ENCODE peak calls at places on chromosomes 16 and 17, in seven cellular contexts. One of them, this sample, is unnamed.

GRCh38 chr16:85752511-85753420 is 1.9 kb upstream of the C16orf74 start:
- DNase-seq in foreskin fibroblast: peak; percentile 15
- DNase-seq in transverse colon: peak; percentile 46
- DNase-seq in H7: peak; percentile 86
- DNase-seq in IMR-90: peak; percentile 62
- DNase-seq in lung: no peak
- DNase-seq in endodermal cell: peak; percentile 88
- DNase-seq in this sample: no peak

GRCh38 chr17:78416791-78417530 is 38.5 kb downstream of the PGS1 start:
- DNase-seq in foreskin fibroblast: no peak
- DNase-seq in transverse colon: peak; percentile 42
- DNase-seq in H7: no peak
- DNase-seq in IMR-90: no peak
- DNase-seq in lung: peak; percentile 61
- DNase-seq in endodermal cell: no peak
- DNase-seq in this sample: peak; percentile 19

GRCh38 chr17:41417576-41418015 is 6.8 kb downstream of the KRT37 start:
- DNase-seq in foreskin fibroblast: no peak
- DNase-seq in transverse colon: no peak
- DNase-seq in H7: peak; percentile 85
- DNase-seq in IMR-90: peak; percentile 43
- DNase-seq in lung: no peak
- DNase-seq in endodermal cell: peak; percentile 90
- DNase-seq in this sample: no peak

GRCh38 chr17:38701504-38702165 is 3.4 kb upstream of the MLLT6 start:
- DNase-seq in foreskin fibroblast: peak; percentile 38
- DNase-seq in transverse colon: peak; percentile 59
- DNase-seq in H7: peak; percentile 34
- DNase-seq in IMR-90: peak; percentile 71
- DNase-seq in lung: no peak
- DNase-seq in endodermal cell: no peak
- DNase-seq in this sample: peak; percentile 32

GRCh38 chr17:7893226-7893880 is 4.8 kb downstream of the CHD3 start:
- DNase-seq in foreskin fibroblast: no peak
- DNase-seq in transverse colon: no peak
- DNase-seq in H7: peak; percentile 6
- DNase-seq in IMR-90: no peak
- DNase-seq in lung: no peak
- DNase-seq in endodermal cell: peak; percentile 13
- DNase-seq in this sample: no peak

GRCh38 chr17:64177346-64178010 is 47.5 kb upstream of the ERN1 start:
- DNase-seq in foreskin fibroblast: no peak
- DNase-seq in transverse colon: no peak
- DNase-seq in H7: no peak
- DNase-seq in IMR-90: no peak
- DNase-seq in lung: no peak
- DNase-seq in endodermal cell: no peak
- DNase-seq in this sample: no peak

GRCh38 chr17:13594310-13594709 is 7.4 kb downstream of the HS3ST3A1 start:
- DNase-seq in foreskin fibroblast: no peak
- DNase-seq in transverse colon: no peak
- DNase-seq in H7: no peak
- DNase-seq in IMR-90: no peak
- DNase-seq in lung: no peak
- DNase-seq in endodermal cell: no peak
- DNase-seq in this sample: no peak

GRCh38 chr16:80231888-80232287 is 308.9 kb upstream of the DYNLRB2 start:
- DNase-seq in foreskin fibroblast: peak; percentile 93
- DNase-seq in transverse colon: no peak
- DNase-seq in H7: no peak
- DNase-seq in IMR-90: peak; percentile 94
- DNase-seq in lung: no peak
- DNase-seq in endodermal cell: no peak
- DNase-seq in this sample: peak; percentile 90

GRCh38 chr17:57480438-57481196 is 224.3 kb downstream of the MSI2 start:
- DNase-seq in foreskin fibroblast: peak; percentile 39
- DNase-seq in transverse colon: no peak
- DNase-seq in H7: no peak
- DNase-seq in IMR-90: peak; percentile 72
- DNase-seq in lung: no peak
- DNase-seq in endodermal cell: no peak
- DNase-seq in this sample: peak; percentile 73

GRCh38 chr17:28550858-28551257 is 1.6 kb downstream of the UNC119 start:
- DNase-seq in foreskin fibroblast: no peak
- DNase-seq in transverse colon: no peak
- DNase-seq in H7: no peak
- DNase-seq in IMR-90: no peak
- DNase-seq in lung: no peak
- DNase-seq in endodermal cell: no peak
- DNase-seq in this sample: no peak

GRCh38 chr17:46136820-46137219 is 56.4 kb downstream of the KANSL1 start:
- DNase-seq in foreskin fibroblast: no peak
- DNase-seq in transverse colon: no peak
- DNase-seq in H7: no peak
- DNase-seq in IMR-90: no peak
- DNase-seq in lung: no peak
- DNase-seq in endodermal cell: no peak
- DNase-seq in this sample: no peak

GRCh38 chr16:80144191-80144590 is 396.6 kb upstream of the DYNLRB2 start:
- DNase-seq in foreskin fibroblast: no peak
- DNase-seq in transverse colon: no peak
- DNase-seq in H7: no peak
- DNase-seq in IMR-90: peak; percentile 79
- DNase-seq in lung: no peak
- DNase-seq in endodermal cell: no peak
- DNase-seq in this sample: peak; percentile 44

GRCh38 chr16:85673529-85674417 is 15.0 kb downstream of the GINS2 start:
- DNase-seq in foreskin fibroblast: peak; percentile 85
- DNase-seq in transverse colon: no peak
- DNase-seq in H7: peak; percentile 31
- DNase-seq in IMR-90: peak; percentile 75
- DNase-seq in lung: peak; percentile 68
- DNase-seq in endodermal cell: no peak
- DNase-seq in this sample: peak; percentile 22

GRCh38 chr17:59428896-59429460 is 97.5 kb downstream of the YPEL2 start:
- DNase-seq in foreskin fibroblast: no peak
- DNase-seq in transverse colon: no peak
- DNase-seq in H7: no peak
- DNase-seq in IMR-90: no peak
- DNase-seq in lung: no peak
- DNase-seq in endodermal cell: no peak
- DNase-seq in this sample: no peak

GRCh38 chr16:85190572-85190971 is 78.3 kb upstream of the CIBAR2 start:
- DNase-seq in foreskin fibroblast: no peak
- DNase-seq in transverse colon: no peak
- DNase-seq in H7: peak; percentile 84
- DNase-seq in IMR-90: no peak
- DNase-seq in lung: no peak
- DNase-seq in endodermal cell: no peak
- DNase-seq in this sample: no peak

GRCh38 chr17:51120357-51120738 is 320 bp downstream of the SPAG9 start:
- DNase-seq in foreskin fibroblast: no peak
- DNase-seq in transverse colon: peak; percentile 60
- DNase-seq in H7: peak; percentile 73
- DNase-seq in IMR-90: peak; percentile 14
- DNase-seq in lung: no peak
- DNase-seq in endodermal cell: no peak
- DNase-seq in this sample: peak; percentile 38

GRCh38 chr16:68444058-68444657 is 4.2 kb downstream of the SMPD3 start:
- DNase-seq in foreskin fibroblast: peak; percentile 9
- DNase-seq in transverse colon: peak; percentile 49
- DNase-seq in H7: peak; percentile 79
- DNase-seq in IMR-90: peak; percentile 21
- DNase-seq in lung: no peak
- DNase-seq in endodermal cell: peak; percentile 94
- DNase-seq in this sample: peak; percentile 43

GRCh38 chr17:9402590-9403199 is 172.9 kb downstream of the STX8 start:
- DNase-seq in foreskin fibroblast: no peak
- DNase-seq in transverse colon: peak; percentile 25
- DNase-seq in H7: peak; percentile 57
- DNase-seq in IMR-90: peak; percentile 23
- DNase-seq in lung: no peak
- DNase-seq in endodermal cell: peak; percentile 90
- DNase-seq in this sample: no peak

GRCh38 chr17:37697331-37697730 is 47.5 kb downstream of the HNF1B start:
- DNase-seq in foreskin fibroblast: no peak
- DNase-seq in transverse colon: no peak
- DNase-seq in H7: no peak
- DNase-seq in IMR-90: no peak
- DNase-seq in lung: no peak
- DNase-seq in endodermal cell: no peak
- DNase-seq in this sample: no peak

GRCh38 chr16:84138824-84139627 is 6.0 kb downstream of the HSDL1 start:
- DNase-seq in foreskin fibroblast: peak; percentile 30
- DNase-seq in transverse colon: no peak
- DNase-seq in H7: peak; percentile 67
- DNase-seq in IMR-90: peak; percentile 52
- DNase-seq in lung: peak; percentile 74
- DNase-seq in endodermal cell: no peak
- DNase-seq in this sample: peak; percentile 58

GRCh38 chr17:48555183-48555615 is 10.3 kb upstream of the HOXB2 start:
- DNase-seq in foreskin fibroblast: peak; percentile 44
- DNase-seq in transverse colon: no peak
- DNase-seq in H7: peak; percentile 72
- DNase-seq in IMR-90: peak; percentile 99
- DNase-seq in lung: no peak
- DNase-seq in endodermal cell: peak; percentile 69
- DNase-seq in this sample: peak; percentile 92

GRCh38 chr17:69012895-69013805 is 47.6 kb downstream of the ABCA9 start:
- DNase-seq in foreskin fibroblast: peak; percentile 64
- DNase-seq in transverse colon: no peak
- DNase-seq in H7: no peak
- DNase-seq in IMR-90: peak; percentile 61
- DNase-seq in lung: no peak
- DNase-seq in endodermal cell: no peak
- DNase-seq in this sample: peak; percentile 75

GRCh38 chr16:81327483-81328196 is 12.9 kb downstream of the GAN start:
- DNase-seq in foreskin fibroblast: no peak
- DNase-seq in transverse colon: no peak
- DNase-seq in H7: no peak
- DNase-seq in IMR-90: no peak
- DNase-seq in lung: no peak
- DNase-seq in endodermal cell: no peak
- DNase-seq in this sample: no peak

GRCh38 chr16:81324808-81325207 is 10.0 kb downstream of the GAN start:
- DNase-seq in foreskin fibroblast: no peak
- DNase-seq in transverse colon: no peak
- DNase-seq in H7: no peak
- DNase-seq in IMR-90: no peak
- DNase-seq in lung: no peak
- DNase-seq in endodermal cell: no peak
- DNase-seq in this sample: no peak

GRCh38 chr16:81329947-81330346 is 15.2 kb downstream of the GAN start:
- DNase-seq in foreskin fibroblast: no peak
- DNase-seq in transverse colon: no peak
- DNase-seq in H7: no peak
- DNase-seq in IMR-90: no peak
- DNase-seq in lung: no peak
- DNase-seq in endodermal cell: no peak
- DNase-seq in this sample: no peak

GRCh38 chr16:81321537-81321936 is 6.8 kb downstream of the GAN start:
- DNase-seq in foreskin fibroblast: no peak
- DNase-seq in transverse colon: no peak
- DNase-seq in H7: no peak
- DNase-seq in IMR-90: no peak
- DNase-seq in lung: no peak
- DNase-seq in endodermal cell: no peak
- DNase-seq in this sample: no peak

GRCh38 chr16:81326971-81327370 is 12.2 kb downstream of the GAN start:
- DNase-seq in foreskin fibroblast: no peak
- DNase-seq in transverse colon: no peak
- DNase-seq in H7: no peak
- DNase-seq in IMR-90: no peak
- DNase-seq in lung: no peak
- DNase-seq in endodermal cell: no peak
- DNase-seq in this sample: no peak
- H3K4me3 ChIP-seq in foreskin fibroblast: no peak overlapping the region
- H3K4me3 ChIP-seq in transverse colon: no peak overlapping the region
- H3K4me3 ChIP-seq in H7: no peak overlapping the region
- H3K4me3 ChIP-seq in IMR-90: no peak overlapping the region
- H3K4me3 ChIP-seq in lung: no peak overlapping the region
- H3K4me3 ChIP-seq in endodermal cell: no peak overlapping the region
- H3K4me3 ChIP-seq in this sample: no peak overlapping the region

GRCh38 chr17:4229627-4230026 is 34.2 kb downstream of the ANKFY1 start:
- DNase-seq in foreskin fibroblast: peak; percentile 67
- DNase-seq in transverse colon: peak; percentile 33
- DNase-seq in H7: no peak
- DNase-seq in IMR-90: peak; percentile 65
- DNase-seq in lung: no peak
- DNase-seq in endodermal cell: no peak
- DNase-seq in this sample: peak; percentile 61
- H3K4me3 ChIP-seq in foreskin fibroblast: no peak overlapping the region
- H3K4me3 ChIP-seq in transverse colon: no peak overlapping the region
- H3K4me3 ChIP-seq in H7: no peak overlapping the region
- H3K4me3 ChIP-seq in IMR-90: no peak overlapping the region
- H3K4me3 ChIP-seq in lung: no peak overlapping the region
- H3K4me3 ChIP-seq in endodermal cell: no peak overlapping the region
- H3K4me3 ChIP-seq in this sample: no peak overlapping the region

GRCh38 chr16:3949946-3950342 is 69.4 kb upstream of the CREBBP start:
- DNase-seq in foreskin fibroblast: no peak
- DNase-seq in transverse colon: no peak
- DNase-seq in H7: peak; percentile 9
- DNase-seq in IMR-90: no peak
- DNase-seq in lung: no peak
- DNase-seq in endodermal cell: no peak
- DNase-seq in this sample: no peak

GRCh38 chr16:3952342-3953131 is 72.0 kb upstream of the CREBBP start:
- DNase-seq in foreskin fibroblast: no peak
- DNase-seq in transverse colon: peak; percentile 21
- DNase-seq in H7: peak; percentile 55
- DNase-seq in IMR-90: no peak
- DNase-seq in lung: no peak
- DNase-seq in endodermal cell: peak; percentile 75
- DNase-seq in this sample: no peak

GRCh38 chr16:3953728-3954410 is 73.4 kb upstream of the CREBBP start:
- DNase-seq in foreskin fibroblast: no peak
- DNase-seq in transverse colon: no peak
- DNase-seq in H7: no peak
- DNase-seq in IMR-90: no peak
- DNase-seq in lung: no peak
- DNase-seq in endodermal cell: no peak
- DNase-seq in this sample: no peak

GRCh38 chr16:3950343-3951193 is 70.1 kb upstream of the CREBBP start:
- DNase-seq in foreskin fibroblast: peak; percentile 97
- DNase-seq in transverse colon: peak; percentile 60
- DNase-seq in H7: peak; percentile 15
- DNase-seq in IMR-90: peak; percentile 99
- DNase-seq in lung: peak; percentile 89
- DNase-seq in endodermal cell: peak; percentile 24
- DNase-seq in this sample: peak; percentile 94

GRCh38 chr16:3951861-3952332 is 71.4 kb upstream of the CREBBP start:
- DNase-seq in foreskin fibroblast: no peak
- DNase-seq in transverse colon: no peak
- DNase-seq in H7: no peak
- DNase-seq in IMR-90: peak; percentile 28
- DNase-seq in lung: no peak
- DNase-seq in endodermal cell: peak; percentile 7
- DNase-seq in this sample: peak; percentile 55
- H3K4me3 ChIP-seq in foreskin fibroblast: no peak overlapping the region
- H3K4me3 ChIP-seq in transverse colon: no peak overlapping the region
- H3K4me3 ChIP-seq in H7: no peak overlapping the region
- H3K4me3 ChIP-seq in IMR-90: no peak overlapping the region
- H3K4me3 ChIP-seq in lung: no peak overlapping the region
- H3K4me3 ChIP-seq in endodermal cell: no peak overlapping the region
- H3K4me3 ChIP-seq in this sample: no peak overlapping the region

GRCh38 chr17:72517413-72518237 is 396.8 kb downstream of the SOX9 start:
- DNase-seq in foreskin fibroblast: no peak
- DNase-seq in transverse colon: no peak
- DNase-seq in H7: no peak
- DNase-seq in IMR-90: no peak
- DNase-seq in lung: no peak
- DNase-seq in endodermal cell: no peak
- DNase-seq in this sample: peak; percentile 41
- H3K4me3 ChIP-seq in foreskin fibroblast: no peak overlapping the region
- H3K4me3 ChIP-seq in transverse colon: no peak overlapping the region
- H3K4me3 ChIP-seq in H7: no peak overlapping the region
- H3K4me3 ChIP-seq in IMR-90: no peak overlapping the region
- H3K4me3 ChIP-seq in lung: no peak overlapping the region
- H3K4me3 ChIP-seq in endodermal cell: no peak overlapping the region
- H3K4me3 ChIP-seq in this sample: no peak overlapping the region

This sample was measured in astrocyte of the spinal cord.